ENCODE peak calls at places on chromosomes 5 and 9, in four cellular contexts. B is K562, M is endothelial cell of umbilical vein, I is GM12878. O is an unnamed sample.

GRCh38 chr9:136721339-136722092 is 9.1 kb downstream of the DIPK1B start:
- DNase-seq in B (no peak), I (no peak), M (peak; percentile 87), O (peak; percentile 80)

GRCh38 chr5:537621-538071 is 13.4 kb upstream of the SLC9A3 start:
- DNase-seq in I (no peak), M (no peak), B (no peak), O (no peak)

GRCh38 chr5:16737173-16737572 is 120.4 kb upstream of the RETREG1 start:
- DNase-seq in I (no peak), B (no peak), M (no peak), O (no peak)

GRCh38 chr5:134659456-134659855 is 10.9 kb downstream of the SEC24A start:
- DNase-seq in M (peak; percentile 56), B (no peak), I (no peak), O (no peak)

GRCh38 chr5:76717222-76718083 is 1.5 kb downstream of the F2R start:
- DNase-seq in I (no peak), M (no peak), B (peak; percentile 32), O (no peak)

GRCh38 chr9:113578279-113578865 is 114.8 kb downstream of the RGS3 start:
- DNase-seq in B (no peak), M (no peak), I (no peak), O (no peak)

GRCh38 chr5:131607903-131608540 is 27.0 kb downstream of the RAPGEF6 start:
- DNase-seq in M (no peak), B (no peak), I (no peak), O (peak; percentile 34)

GRCh38 chr9:121267689-121268597 is at the start of gene GSN:
- DNase-seq in B (peak; percentile 89), I (no peak), M (peak; percentile 68), O (peak; percentile 50)

GRCh38 chr5:39412995-39413394 is 11.8 kb downstream of the DAB2 start:
- DNase-seq in B (no peak), M (no peak), I (no peak), O (no peak)

GRCh38 chr5:109532773-109533364 is 123.1 kb upstream of the PJA2 start:
- DNase-seq in M (no peak), I (no peak), B (no peak), O (no peak)

GRCh38 chr9:136050706-136051567 is 44.2 kb downstream of the NACC2 start:
- DNase-seq in M (peak; percentile 18), B (no peak), I (no peak), O (peak; percentile 16)

GRCh38 chr5:145101246-145101645 is 733.9 kb downstream of the PRELID2 start:
- DNase-seq in B (no peak), I (no peak), M (no peak), O (no peak)

GRCh38 chr9:25864509-25864908 is 186.3 kb upstream of the TUSC1 start:
- DNase-seq in B (no peak), I (no peak), M (peak; percentile 90), O (no peak)

GRCh38 chr5:176810084-176810597 is at the start of gene UNC5A:
- DNase-seq in I (no peak), B (peak; percentile 84), M (peak; percentile 16), O (peak; percentile 17)
- TF ChIP-seq FOS in I (no peak), B (no peak), M (no peak), O (no peak)

DNA sequence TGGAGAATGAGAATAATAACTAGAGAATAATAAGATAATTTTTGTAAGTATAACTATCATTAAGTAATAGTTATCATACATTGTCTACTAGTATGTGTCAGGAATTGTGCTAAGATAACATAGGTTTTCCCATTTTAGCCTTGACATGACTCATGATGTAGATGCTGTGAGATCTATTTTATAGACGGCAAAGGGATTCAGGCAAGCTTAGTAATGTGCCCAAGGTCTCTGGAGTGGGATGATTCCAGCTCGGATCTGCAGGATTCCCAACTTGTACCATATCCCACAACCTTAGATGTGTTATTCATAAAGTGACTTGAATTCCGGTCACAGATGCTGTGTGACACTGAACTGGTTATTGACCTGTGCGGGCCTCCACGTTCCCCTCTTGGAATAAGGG is 51.5 kb downstream of the IL31RA start:
- DNase-seq in I (no peak), M (no peak), B (no peak), O (peak; percentile 27)
- TF ChIP-seq FOS in I (no peak), M (no peak), B (no peak), O (no peak)

GRCh38 chr5:56816546-56817081 is 1.3 kb downstream of the MAP3K1 start:
- DNase-seq in B (peak; percentile 63), M (peak; percentile 70), I (no peak), O (peak; percentile 54)

GRCh38 chr5:56813302-56813701 is 2.0 kb upstream of the MAP3K1 start:
- DNase-seq in I (no peak), M (no peak), B (no peak), O (no peak)

GRCh38 chr5:56814361-56814962 is 887 bp upstream of the MAP3K1 start:
- DNase-seq in B (peak; percentile 29), I (no peak), M (peak; percentile 49), O (no peak)

GRCh38 chr5:56815657-56816545 is 552 bp downstream of the MAP3K1 start:
- DNase-seq in M (peak; percentile 51), I (no peak), B (peak; percentile 29), O (peak; percentile 32)

GRCh38 chr5:56814963-56815656 is at the start of gene MAP3K1:
- DNase-seq in I (no peak), M (peak; percentile 71), B (peak; percentile 89), O (peak; percentile 60)
- TF ChIP-seq FOS in I (no peak), M (no peak), B (no peak), O (no peak)

DNA sequence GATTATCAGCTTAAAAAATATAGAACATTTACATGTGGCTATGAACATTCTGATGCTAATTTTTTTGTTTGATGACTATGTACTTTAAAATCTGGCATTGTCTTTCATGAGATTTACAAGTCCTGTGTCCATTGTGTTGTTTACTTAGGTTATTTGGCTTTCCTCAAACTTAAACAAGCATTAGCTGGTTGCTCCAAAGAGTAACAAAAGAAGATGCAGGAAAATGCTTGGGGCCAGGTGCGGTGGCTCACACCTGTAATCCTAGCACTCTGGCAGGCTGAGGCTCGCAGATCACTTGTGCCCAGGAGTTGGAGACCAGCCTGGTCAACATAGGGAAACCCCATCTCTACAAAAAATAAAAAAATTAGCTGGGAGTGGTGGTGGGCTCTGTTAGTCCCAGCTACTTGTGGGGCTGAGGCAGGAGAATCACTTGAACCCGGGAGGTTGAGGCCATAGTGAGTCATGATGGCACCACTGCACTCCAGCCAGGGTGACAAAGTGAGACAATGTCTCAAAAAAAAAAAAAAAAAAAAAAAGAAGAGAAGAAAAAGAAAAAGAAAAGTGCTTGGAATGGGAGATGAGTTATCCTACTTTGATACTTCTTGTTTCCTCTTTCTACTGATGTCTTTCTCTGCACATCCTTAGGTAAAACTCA is 39.7 kb downstream of the PAM start:
- DNase-seq in B (no peak), M (no peak), I (no peak), O (no peak)
- TF ChIP-seq FOS in B (no peak), M (no peak), I (no peak), O (no peak)

DNA sequence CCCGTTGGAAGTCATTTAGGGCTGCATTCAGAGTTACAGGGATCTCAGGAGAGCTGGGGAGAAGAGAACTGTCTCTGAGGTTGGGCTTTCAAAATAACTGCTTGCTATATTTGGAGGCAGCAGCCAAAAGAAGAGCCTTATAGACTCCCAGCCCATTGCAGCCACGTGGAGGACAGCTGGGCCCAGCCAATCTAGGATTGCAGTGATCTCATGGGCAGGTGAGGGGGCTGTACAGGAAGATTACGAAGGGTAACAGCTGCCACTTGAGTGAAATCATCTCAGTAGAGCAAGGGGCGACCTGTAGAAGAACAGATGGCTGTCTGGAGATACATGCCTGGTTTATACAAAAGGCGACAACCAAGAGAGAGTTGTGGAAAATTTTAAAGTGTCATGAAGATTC is 136.8 kb upstream of the TNC start:
- DNase-seq in I (no peak), M (no peak), B (no peak), O (peak; percentile 53)
- TF ChIP-seq FOS in I (no peak), M (no peak), B (no peak), O (no peak)

GRCh38 chr9:33017283-33018041 is 7.6 kb upstream of the DNAJA1 start:
- DNase-seq in M (no peak), I (peak; percentile 21), B (no peak), O (no peak)

GRCh38 chr9:33023661-33024060 is 1.4 kb upstream of the DNAJA1 start:
- DNase-seq in B (no peak), M (no peak), I (no peak), O (no peak)

GRCh38 chr9:33022755-33023154 is 2.3 kb upstream of the DNAJA1 start:
- DNase-seq in I (no peak), B (no peak), M (no peak), O (no peak)

GRCh38 chr9:33022303-33022702 is 2.8 kb upstream of the DNAJA1 start:
- DNase-seq in I (no peak), B (no peak), M (no peak), O (no peak)

DNA sequence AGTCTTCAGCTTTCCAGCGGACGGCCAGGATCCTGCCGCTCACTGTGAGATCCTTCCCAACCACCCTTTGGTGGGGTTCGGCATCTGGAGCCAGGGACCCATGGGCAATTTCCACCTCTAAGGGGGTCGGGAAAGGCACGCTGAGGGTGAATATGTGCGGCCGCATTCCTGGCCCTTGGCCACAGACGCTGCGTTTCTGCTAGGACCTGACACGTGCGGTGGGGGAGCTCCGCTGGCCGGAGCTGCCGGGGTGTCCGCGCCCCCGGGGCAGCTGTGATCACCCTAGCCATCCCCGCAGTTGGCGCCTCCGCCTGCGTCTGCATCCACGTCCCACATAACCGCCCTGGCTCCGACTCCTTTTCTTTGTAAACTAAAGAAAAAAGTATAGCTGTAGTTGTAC is 5.3 kb upstream of the DNAJA1 start:
- DNase-seq in I (no peak), M (no peak), B (no peak), O (no peak)
- TF ChIP-seq FOS in I (no peak), M (no peak), B (no peak), O (no peak)

DNA sequence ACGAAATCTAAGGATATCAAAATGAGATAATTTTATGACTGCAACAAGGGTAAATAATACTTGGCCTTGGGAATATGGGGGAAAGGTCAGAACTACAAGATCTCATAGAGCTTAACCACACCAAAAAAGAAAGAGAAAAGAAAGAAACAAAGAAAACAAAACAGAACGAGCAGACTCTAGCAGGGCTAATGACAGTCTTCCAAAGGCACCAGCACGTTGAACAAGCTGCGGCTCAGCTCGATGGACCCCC is 704 bp downstream of the AK3 start:
- DNase-seq in I (no peak), M (peak; percentile 60), B (no peak), O (no peak)
- TF ChIP-seq FOS in I (no peak), M (no peak), B (no peak), O (no peak)

GRCh38 chr5:53246042-53246836 is 136.7 kb upstream of the MOCS2 start:
- DNase-seq in B (peak; percentile 37), I (no peak), M (no peak), O (peak; percentile 94)
- TF ChIP-seq FOS in B (no peak), I (no peak), M (no peak), O (no peak)